ENCODE peak calls at places on chromosomes 2 and 18, in ten cellular contexts. One of them, this sample, is unnamed.
A peak's percentile ranks its signal among the peaks of the same experiment; 100 is the strongest.

GRCh38 chr2:234954551-234954992 is 2.8 kb downstream of the SH3BP4 start:
- DNase-seq in activated CD8-positive, alpha-beta T cell treated with anti-CD3 and anti-CD28 coated beads for 36 hours: no peak
- DNase-seq in Calu3: no peak
- DNase-seq in AG10803: peak; percentile 36
- DNase-seq in HCT116: no peak
- DNase-seq in nephron progenitor cell: no peak
- DNase-seq in body of pancreas: no peak
- DNase-seq in fibroblast of mammary gland: peak; percentile 83
- DNase-seq in HFFc6: no peak
- DNase-seq in Peyer's patch: no peak
- DNase-seq in this sample: no peak

GRCh38 chr18:57931038-57931437 is 113.0 kb upstream of the NEDD4L start:
- DNase-seq in activated CD8-positive, alpha-beta T cell treated with anti-CD3 and anti-CD28 coated beads for 36 hours: no peak
- DNase-seq in Calu3: no peak
- DNase-seq in AG10803: no peak
- DNase-seq in HCT116: no peak
- DNase-seq in nephron progenitor cell: no peak
- DNase-seq in body of pancreas: no peak
- DNase-seq in fibroblast of mammary gland: no peak
- DNase-seq in HFFc6: no peak
- DNase-seq in Peyer's patch: no peak
- DNase-seq in this sample: no peak

GRCh38 chr2:939936-940620 is 10.6 kb upstream of the SNTG2 start:
- DNase-seq in activated CD8-positive, alpha-beta T cell treated with anti-CD3 and anti-CD28 coated beads for 36 hours: no peak
- DNase-seq in Calu3: no peak
- DNase-seq in AG10803: peak; percentile 93
- DNase-seq in HCT116: no peak
- DNase-seq in nephron progenitor cell: no peak
- DNase-seq in body of pancreas: no peak
- DNase-seq in fibroblast of mammary gland: peak; percentile 83
- DNase-seq in HFFc6: no peak
- DNase-seq in Peyer's patch: no peak
- DNase-seq in this sample: no peak

GRCh38 chr2:10668402-10669012 is 21.3 kb downstream of the NOL10 start:
- DNase-seq in activated CD8-positive, alpha-beta T cell treated with anti-CD3 and anti-CD28 coated beads for 36 hours: peak; percentile 38
- DNase-seq in Calu3: peak; percentile 49
- DNase-seq in AG10803: peak; percentile 63
- DNase-seq in HCT116: peak; percentile 57
- DNase-seq in nephron progenitor cell: peak; percentile 21
- DNase-seq in body of pancreas: no peak
- DNase-seq in fibroblast of mammary gland: peak; percentile 69
- DNase-seq in HFFc6: peak; percentile 52
- DNase-seq in Peyer's patch: no peak
- DNase-seq in this sample: peak; percentile 30

GRCh38 chr18:44079602-44080001 is 601.1 kb upstream of the SETBP1 start:
- DNase-seq in activated CD8-positive, alpha-beta T cell treated with anti-CD3 and anti-CD28 coated beads for 36 hours: no peak
- DNase-seq in Calu3: peak; percentile 35
- DNase-seq in AG10803: peak; percentile 22
- DNase-seq in HCT116: no peak
- DNase-seq in nephron progenitor cell: no peak
- DNase-seq in body of pancreas: no peak
- DNase-seq in fibroblast of mammary gland: peak; percentile 77
- DNase-seq in HFFc6: no peak
- DNase-seq in Peyer's patch: no peak
- DNase-seq in this sample: no peak

GRCh38 chr2:172722481-172722880 is 13.2 kb upstream of the RAPGEF4 start:
- DNase-seq in activated CD8-positive, alpha-beta T cell treated with anti-CD3 and anti-CD28 coated beads for 36 hours: no peak
- DNase-seq in Calu3: no peak
- DNase-seq in AG10803: no peak
- DNase-seq in HCT116: no peak
- DNase-seq in nephron progenitor cell: no peak
- DNase-seq in body of pancreas: peak; percentile 18
- DNase-seq in fibroblast of mammary gland: peak; percentile 61
- DNase-seq in HFFc6: no peak
- DNase-seq in Peyer's patch: no peak
- DNase-seq in this sample: no peak

GRCh38 chr18:6748241-6748640 is 18.7 kb downstream of the ARHGAP28 start:
- DNase-seq in activated CD8-positive, alpha-beta T cell treated with anti-CD3 and anti-CD28 coated beads for 36 hours: no peak
- DNase-seq in Calu3: no peak
- DNase-seq in AG10803: no peak
- DNase-seq in HCT116: no peak
- DNase-seq in nephron progenitor cell: no peak
- DNase-seq in body of pancreas: no peak
- DNase-seq in fibroblast of mammary gland: no peak
- DNase-seq in HFFc6: no peak
- DNase-seq in Peyer's patch: no peak
- DNase-seq in this sample: no peak

GRCh38 chr2:215904101-215904500 is 109.2 kb downstream of the MREG start:
- DNase-seq in activated CD8-positive, alpha-beta T cell treated with anti-CD3 and anti-CD28 coated beads for 36 hours: no peak
- DNase-seq in Calu3: no peak
- DNase-seq in AG10803: peak; percentile 68
- DNase-seq in HCT116: no peak
- DNase-seq in nephron progenitor cell: no peak
- DNase-seq in body of pancreas: no peak
- DNase-seq in fibroblast of mammary gland: peak; percentile 82
- DNase-seq in HFFc6: peak; percentile 46
- DNase-seq in Peyer's patch: no peak
- DNase-seq in this sample: no peak

GRCh38 chr2:241014224-241014623 is 15.8 kb downstream of the SNED1 start:
- DNase-seq in activated CD8-positive, alpha-beta T cell treated with anti-CD3 and anti-CD28 coated beads for 36 hours: no peak
- DNase-seq in Calu3: no peak
- DNase-seq in AG10803: no peak
- DNase-seq in HCT116: no peak
- DNase-seq in nephron progenitor cell: no peak
- DNase-seq in body of pancreas: no peak
- DNase-seq in fibroblast of mammary gland: no peak
- DNase-seq in HFFc6: no peak
- DNase-seq in Peyer's patch: no peak
- DNase-seq in this sample: no peak

GRCh38 chr2:232896111-232896510 is 26.0 kb downstream of the SNORC start:
- DNase-seq in activated CD8-positive, alpha-beta T cell treated with anti-CD3 and anti-CD28 coated beads for 36 hours: no peak
- DNase-seq in Calu3: no peak
- DNase-seq in AG10803: no peak
- DNase-seq in HCT116: no peak
- DNase-seq in nephron progenitor cell: no peak
- DNase-seq in body of pancreas: no peak
- DNase-seq in fibroblast of mammary gland: no peak
- DNase-seq in HFFc6: no peak
- DNase-seq in Peyer's patch: no peak
- DNase-seq in this sample: no peak

GRCh38 chr2:10389596-10389995 is 58.5 kb downstream of the ODC1 start:
- DNase-seq in activated CD8-positive, alpha-beta T cell treated with anti-CD3 and anti-CD28 coated beads for 36 hours: no peak
- DNase-seq in Calu3: no peak
- DNase-seq in AG10803: peak; percentile 88
- DNase-seq in HCT116: no peak
- DNase-seq in nephron progenitor cell: no peak
- DNase-seq in body of pancreas: no peak
- DNase-seq in fibroblast of mammary gland: peak; percentile 29
- DNase-seq in HFFc6: peak; percentile 82
- DNase-seq in Peyer's patch: peak; percentile 74
- DNase-seq in this sample: no peak

GRCh38 chr18:57859314-57859713 is 56.2 kb upstream of the ATP8B1 start:
- DNase-seq in activated CD8-positive, alpha-beta T cell treated with anti-CD3 and anti-CD28 coated beads for 36 hours: peak; percentile 25
- DNase-seq in Calu3: peak; percentile 38
- DNase-seq in AG10803: no peak
- DNase-seq in HCT116: peak; percentile 32
- DNase-seq in nephron progenitor cell: no peak
- DNase-seq in body of pancreas: peak; percentile 25
- DNase-seq in fibroblast of mammary gland: peak; percentile 54
- DNase-seq in HFFc6: no peak
- DNase-seq in Peyer's patch: no peak
- DNase-seq in this sample: peak; percentile 14

GRCh38 chr2:148351439-148352143 is 293.0 kb upstream of the EPC2 start:
- DNase-seq in activated CD8-positive, alpha-beta T cell treated with anti-CD3 and anti-CD28 coated beads for 36 hours: no peak
- DNase-seq in Calu3: no peak
- DNase-seq in AG10803: no peak
- DNase-seq in HCT116: no peak
- DNase-seq in nephron progenitor cell: no peak
- DNase-seq in body of pancreas: no peak
- DNase-seq in fibroblast of mammary gland: no peak
- DNase-seq in HFFc6: no peak
- DNase-seq in Peyer's patch: no peak
- DNase-seq in this sample: no peak

GRCh38 chr18:67400502-67401117 is 115.9 kb downstream of the DSEL start:
- DNase-seq in activated CD8-positive, alpha-beta T cell treated with anti-CD3 and anti-CD28 coated beads for 36 hours: no peak
- DNase-seq in Calu3: no peak
- DNase-seq in AG10803: no peak
- DNase-seq in HCT116: no peak
- DNase-seq in nephron progenitor cell: no peak
- DNase-seq in body of pancreas: no peak
- DNase-seq in fibroblast of mammary gland: peak; percentile 42
- DNase-seq in HFFc6: peak; percentile 51
- DNase-seq in Peyer's patch: no peak
- DNase-seq in this sample: no peak

GRCh38 chr18:67926929-67927864 is 410.7 kb upstream of the DSEL start:
- DNase-seq in activated CD8-positive, alpha-beta T cell treated with anti-CD3 and anti-CD28 coated beads for 36 hours: no peak
- DNase-seq in Calu3: no peak
- DNase-seq in AG10803: peak; percentile 55
- DNase-seq in HCT116: no peak
- DNase-seq in nephron progenitor cell: no peak
- DNase-seq in body of pancreas: no peak
- DNase-seq in fibroblast of mammary gland: peak; percentile 11
- DNase-seq in HFFc6: peak; percentile 52
- DNase-seq in Peyer's patch: no peak
- DNase-seq in this sample: no peak

GRCh38 chr18:36583155-36583745 is 245.6 kb downstream of the TPGS2 start:
- DNase-seq in activated CD8-positive, alpha-beta T cell treated with anti-CD3 and anti-CD28 coated beads for 36 hours: no peak
- DNase-seq in Calu3: no peak
- DNase-seq in AG10803: no peak
- DNase-seq in HCT116: no peak
- DNase-seq in nephron progenitor cell: peak; percentile 11
- DNase-seq in body of pancreas: no peak
- DNase-seq in fibroblast of mammary gland: no peak
- DNase-seq in HFFc6: no peak
- DNase-seq in Peyer's patch: no peak
- DNase-seq in this sample: peak; percentile 39

GRCh38 chr2:128660836-128661235 is 342.2 kb upstream of the HS6ST1 start:
- DNase-seq in activated CD8-positive, alpha-beta T cell treated with anti-CD3 and anti-CD28 coated beads for 36 hours: no peak
- DNase-seq in Calu3: no peak
- DNase-seq in AG10803: no peak
- DNase-seq in HCT116: no peak
- DNase-seq in nephron progenitor cell: no peak
- DNase-seq in body of pancreas: no peak
- DNase-seq in fibroblast of mammary gland: no peak
- DNase-seq in HFFc6: no peak
- DNase-seq in Peyer's patch: no peak
- DNase-seq in this sample: no peak

GRCh38 chr2:144780983-144781382 is 261.1 kb upstream of the ZEB2 start:
- DNase-seq in activated CD8-positive, alpha-beta T cell treated with anti-CD3 and anti-CD28 coated beads for 36 hours: no peak
- DNase-seq in Calu3: no peak
- DNase-seq in AG10803: peak; percentile 89
- DNase-seq in HCT116: no peak
- DNase-seq in nephron progenitor cell: no peak
- DNase-seq in body of pancreas: no peak
- DNase-seq in fibroblast of mammary gland: peak; percentile 28
- DNase-seq in HFFc6: no peak
- DNase-seq in Peyer's patch: no peak
- DNase-seq in this sample: no peak

DNA sequence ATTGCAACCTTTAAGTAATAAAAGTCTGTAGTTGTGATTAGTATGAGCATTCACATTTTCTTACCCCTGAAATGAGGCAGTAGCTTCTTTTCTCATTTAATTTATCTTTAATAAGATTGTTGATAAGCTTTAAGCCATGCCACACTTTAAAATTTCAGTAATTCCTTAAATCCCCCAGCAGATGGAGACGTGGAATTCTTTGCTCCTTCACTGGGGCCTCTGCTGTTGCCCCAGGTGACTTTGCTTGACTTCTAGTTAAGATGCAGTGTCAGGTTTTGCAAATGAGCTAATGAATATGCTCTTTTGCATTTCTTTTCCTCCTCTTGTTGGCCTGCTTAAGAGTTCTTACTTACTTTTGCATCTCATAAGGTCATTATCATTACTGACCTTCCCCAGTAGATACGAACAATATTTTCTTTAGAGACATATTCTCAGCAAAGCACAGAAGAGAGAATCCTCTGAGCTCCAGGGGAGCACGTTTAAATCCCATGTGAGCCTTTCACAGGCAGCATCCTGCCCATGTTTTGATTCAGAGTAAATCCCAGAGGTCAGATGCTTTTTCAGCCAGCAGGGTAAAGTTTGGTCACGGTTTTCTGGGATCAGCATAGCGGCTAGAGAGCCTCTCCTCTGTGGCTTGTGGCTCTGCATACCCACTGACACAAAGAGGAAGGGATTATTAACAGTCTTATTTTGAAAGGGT is 222.9 kb downstream of the PTPRM start:
- DNase-seq in activated CD8-positive, alpha-beta T cell treated with anti-CD3 and anti-CD28 coated beads for 36 hours: no peak
- DNase-seq in Calu3: peak; percentile 49
- DNase-seq in AG10803: peak; percentile 43
- DNase-seq in HCT116: peak; percentile 29
- DNase-seq in nephron progenitor cell: peak; percentile 20
- DNase-seq in body of pancreas: no peak
- DNase-seq in fibroblast of mammary gland: peak; percentile 63
- DNase-seq in HFFc6: peak; percentile 30
- DNase-seq in Peyer's patch: no peak
- DNase-seq in this sample: peak; percentile 5
- TF ChIP-seq CTCF in activated CD8-positive, alpha-beta T cell treated with anti-CD3 and anti-CD28 coated beads for 36 hours: no peak
- TF ChIP-seq CTCF in Calu3: peak; percentile 63
- TF ChIP-seq CTCF in AG10803: peak; percentile 65
- TF ChIP-seq CTCF in HCT116: peak; percentile 60
- TF ChIP-seq CTCF in nephron progenitor cell: peak; percentile 66
- TF ChIP-seq CTCF in body of pancreas: peak; percentile 56
- TF ChIP-seq CTCF in fibroblast of mammary gland: peak; percentile 61
- TF ChIP-seq CTCF in HFFc6: peak; percentile 83
- TF ChIP-seq CTCF in Peyer's patch: no peak
- TF ChIP-seq CTCF in this sample: no peak

GRCh38 chr2:13581471-13581870 is 864.7 kb downstream of the TRIB2 start:
- DNase-seq in activated CD8-positive, alpha-beta T cell treated with anti-CD3 and anti-CD28 coated beads for 36 hours: no peak
- DNase-seq in Calu3: no peak
- DNase-seq in AG10803: no peak
- DNase-seq in HCT116: no peak
- DNase-seq in nephron progenitor cell: peak; percentile 15
- DNase-seq in body of pancreas: no peak
- DNase-seq in fibroblast of mammary gland: no peak
- DNase-seq in HFFc6: no peak
- DNase-seq in Peyer's patch: no peak
- DNase-seq in this sample: no peak
- TF ChIP-seq CTCF in activated CD8-positive, alpha-beta T cell treated with anti-CD3 and anti-CD28 coated beads for 36 hours: no peak
- TF ChIP-seq CTCF in Calu3: no peak
- TF ChIP-seq CTCF in AG10803: no peak
- TF ChIP-seq CTCF in HCT116: no peak
- TF ChIP-seq CTCF in nephron progenitor cell: no peak
- TF ChIP-seq CTCF in body of pancreas: no peak
- TF ChIP-seq CTCF in fibroblast of mammary gland: no peak
- TF ChIP-seq CTCF in HFFc6: no peak
- TF ChIP-seq CTCF in Peyer's patch: no peak
- TF ChIP-seq CTCF in this sample: no peak

GRCh38 chr2:24101992-24102391 is 17.4 kb upstream of the TP53I3 start:
- DNase-seq in activated CD8-positive, alpha-beta T cell treated with anti-CD3 and anti-CD28 coated beads for 36 hours: no peak
- DNase-seq in Calu3: no peak
- DNase-seq in AG10803: no peak
- DNase-seq in HCT116: no peak
- DNase-seq in nephron progenitor cell: no peak
- DNase-seq in body of pancreas: no peak
- DNase-seq in fibroblast of mammary gland: no peak
- DNase-seq in HFFc6: no peak
- DNase-seq in Peyer's patch: no peak
- DNase-seq in this sample: no peak
- TF ChIP-seq CTCF in activated CD8-positive, alpha-beta T cell treated with anti-CD3 and anti-CD28 coated beads for 36 hours: no peak
- TF ChIP-seq CTCF in Calu3: no peak
- TF ChIP-seq CTCF in AG10803: no peak
- TF ChIP-seq CTCF in HCT116: no peak
- TF ChIP-seq CTCF in nephron progenitor cell: no peak
- TF ChIP-seq CTCF in body of pancreas: no peak
- TF ChIP-seq CTCF in fibroblast of mammary gland: no peak
- TF ChIP-seq CTCF in HFFc6: no peak
- TF ChIP-seq CTCF in Peyer's patch: no peak
- TF ChIP-seq CTCF in this sample: no peak

GRCh38 chr2:150850641-150851040 is 363.2 kb upstream of the RND3 start:
- DNase-seq in activated CD8-positive, alpha-beta T cell treated with anti-CD3 and anti-CD28 coated beads for 36 hours: no peak
- DNase-seq in Calu3: no peak
- DNase-seq in AG10803: no peak
- DNase-seq in HCT116: no peak
- DNase-seq in nephron progenitor cell: no peak
- DNase-seq in body of pancreas: no peak
- DNase-seq in fibroblast of mammary gland: no peak
- DNase-seq in HFFc6: no peak
- DNase-seq in Peyer's patch: no peak
- DNase-seq in this sample: no peak
- TF ChIP-seq CTCF in activated CD8-positive, alpha-beta T cell treated with anti-CD3 and anti-CD28 coated beads for 36 hours: no peak
- TF ChIP-seq CTCF in Calu3: no peak
- TF ChIP-seq CTCF in AG10803: no peak
- TF ChIP-seq CTCF in HCT116: no peak
- TF ChIP-seq CTCF in nephron progenitor cell: no peak
- TF ChIP-seq CTCF in body of pancreas: no peak
- TF ChIP-seq CTCF in fibroblast of mammary gland: no peak
- TF ChIP-seq CTCF in HFFc6: no peak
- TF ChIP-seq CTCF in Peyer's patch: no peak
- TF ChIP-seq CTCF in this sample: no peak

This sample was measured in GM20000.